ENCODE peak calls at places on chromosomes 5 and 9, in seven cellular contexts. F, Y, W, D, L, B and U are unnamed samples.

GRCh38 chr9:73916016-73916673 is 581.0 kb upstream of the RORB start:
- DNase-seq in F (no peak), L (no peak), W (no peak), D (no peak), B (no peak), Y (no peak), U (no peak)

GRCh38 chr5:20166496-20166895 is 178.5 kb upstream of the CDH18 start:
- DNase-seq in F (no peak), D (no peak), Y (no peak), W (no peak), L (no peak), B (no peak), U (no peak)

GRCh38 chr9:123127512-123128075 is 94.1 kb downstream of the GPR21 start:
- DNase-seq in F (no peak), Y (no peak), B (no peak), W (no peak), L (no peak), D (no peak), U (no peak)

GRCh38 chr5:72379936-72380335 is 59.8 kb downstream of the PTCD2 start:
- DNase-seq in W (no peak), F (no peak), Y (no peak), B (no peak), D (no peak), L (no peak), U (peak; percentile 52)

GRCh38 chr9:109453210-109453842 is 44.8 kb downstream of the PTPN3 start:
- DNase-seq in D (peak; percentile 48), B (peak; percentile 54), W (peak; percentile 56), F (no peak), Y (no peak), L (no peak), U (peak; percentile 81)

GRCh38 chr5:72314571-72315172 is 5.4 kb downstream of the MRPS27 start:
- DNase-seq in L (no peak), B (peak; percentile 76), D (peak; percentile 52), F (peak; percentile 57), W (peak; percentile 71), Y (no peak), U (peak; percentile 82)

GRCh38 chr9:114382951-114383865 is 4.6 kb downstream of the AKNA start:
- DNase-seq in Y (peak; percentile 48), D (no peak), B (no peak), F (peak; percentile 55), W (no peak), L (peak; percentile 83), U (peak; percentile 50)

GRCh38 chr5:59786271-59786805 is 107.2 kb downstream of the PDE4D start:
- DNase-seq in W (no peak), B (peak; percentile 60), F (no peak), D (no peak), Y (no peak), L (no peak), U (peak; percentile 27)

GRCh38 chr9:88533951-88534455 is 975 bp upstream of the NXNL2 start:
- DNase-seq in Y (peak; percentile 17), D (peak; percentile 43), W (peak; percentile 30), B (peak; percentile 19), L (peak; percentile 72), F (peak; percentile 33), U (peak; percentile 57)

GRCh38 chr5:131679911-131680310 is 44.9 kb upstream of the RAPGEF6 start:
- DNase-seq in D (no peak), L (no peak), B (no peak), F (no peak), W (no peak), Y (no peak), U (peak; percentile 75)

GRCh38 chr9:92094655-92095054 is 20.6 kb downstream of the SPTLC1 start:
- DNase-seq in B (no peak), F (no peak), D (no peak), L (no peak), W (no peak), Y (no peak), U (peak; percentile 43)

GRCh38 chr9:125631391-125632085 is 75.5 kb downstream of the MAPKAP1 start:
- DNase-seq in F (no peak), D (peak; percentile 52), W (no peak), L (no peak), Y (peak; percentile 20), B (peak; percentile 73), U (peak; percentile 57)

GRCh38 chr5:171308453-171309275 is at the start of gene TLX3:
- DNase-seq in L (no peak), W (no peak), F (peak; percentile 43), Y (no peak), B (peak; percentile 11), D (no peak), U (peak; percentile 23)

GRCh38 chr9:109629615-109630014 is 131.5 kb upstream of the PTPN3 start:
- DNase-seq in B (no peak), F (no peak), Y (no peak), W (no peak), D (no peak), L (no peak), U (no peak)

GRCh38 chr5:43041669-43042175 is 1.6 kb upstream of the ANXA2R start:
- DNase-seq in F (peak; percentile 71), B (peak; percentile 89), W (peak; percentile 58), L (peak; percentile 80), D (peak; percentile 71), Y (peak; percentile 63), U (peak; percentile 94)

GRCh38 chr5:43043400-43043756 is 3.3 kb upstream of the ANXA2R start:
- DNase-seq in F (no peak), W (no peak), L (no peak), B (no peak), D (no peak), Y (no peak), U (no peak)

GRCh38 chr5:43042176-43042625 is 2.1 kb upstream of the ANXA2R start:
- DNase-seq in Y (peak; percentile 79), L (peak; percentile 89), D (peak; percentile 81), F (peak; percentile 68), B (no peak), W (peak; percentile 74), U (peak; percentile 69)

GRCh38 chr5:43044181-43044914 is 4.2 kb upstream of the ANXA2R start:
- DNase-seq in D (peak; percentile 45), B (peak; percentile 89), W (no peak), F (no peak), Y (no peak), L (no peak), U (peak; percentile 68)

GRCh38 chr5:43042626-43043399 is 2.7 kb upstream of the ANXA2R start:
- DNase-seq in Y (peak; percentile 69), L (peak; percentile 85), D (peak; percentile 82), W (peak; percentile 59), F (peak; percentile 80), B (peak; percentile 77), U (peak; percentile 70)
- TF ChIP-seq POLR2A in Y (peak; percentile 7), L (no peak), D (peak; percentile 48), W (no peak), F (no peak), B (no peak), U (no peak)

DNA sequence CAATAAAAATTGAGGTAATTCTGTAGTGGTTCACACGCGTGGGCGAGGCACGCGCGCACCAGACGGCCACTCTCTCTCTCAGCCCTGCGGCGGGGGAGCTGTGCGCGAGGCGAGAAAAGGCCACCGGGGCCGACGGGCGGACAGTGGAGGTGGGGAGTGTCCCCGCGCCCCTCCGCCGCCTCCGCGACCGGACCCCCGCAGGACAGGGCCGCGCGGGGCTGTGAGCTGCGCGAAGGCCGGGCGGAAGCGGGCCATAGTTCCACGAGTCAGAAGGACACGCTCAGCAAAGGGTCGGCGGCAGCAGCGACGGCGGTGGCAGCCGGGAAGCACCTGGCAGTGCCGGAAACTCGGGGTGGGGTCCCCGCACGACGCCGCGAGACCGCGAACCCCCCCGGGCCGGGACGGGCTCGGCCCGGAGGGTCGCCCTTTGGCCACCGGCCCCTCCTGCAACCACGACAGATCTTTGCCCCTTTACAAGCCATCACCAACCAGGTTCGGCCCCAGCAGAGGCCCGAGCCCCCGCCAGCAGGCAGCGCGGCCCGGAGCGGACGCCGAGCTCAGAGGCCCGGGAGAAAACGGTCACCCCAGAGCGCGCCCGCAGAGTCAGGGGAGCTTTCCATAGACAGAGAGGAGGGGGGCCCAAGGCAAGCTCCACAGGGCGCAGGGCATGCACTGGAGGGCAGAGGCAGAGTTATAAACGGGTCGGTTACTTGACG is 60.9 kb downstream of the ZNF354C start:
- DNase-seq in D (peak; percentile 6), L (no peak), B (no peak), W (peak; percentile 24), Y (no peak), F (peak; percentile 11), U (no peak)
- H3K9me3 ChIP-seq in D (no peaks in the 10 kb centered on the region), L (no peaks in the 10 kb centered on the region), B (peaks cover 2% of the 10 kb centered on the region), W (peaks cover 6% of the 10 kb centered on the region), Y (no peaks in the 10 kb centered on the region), F (no peaks in the 10 kb centered on the region), U (no peaks in the 10 kb centered on the region)

DNA sequence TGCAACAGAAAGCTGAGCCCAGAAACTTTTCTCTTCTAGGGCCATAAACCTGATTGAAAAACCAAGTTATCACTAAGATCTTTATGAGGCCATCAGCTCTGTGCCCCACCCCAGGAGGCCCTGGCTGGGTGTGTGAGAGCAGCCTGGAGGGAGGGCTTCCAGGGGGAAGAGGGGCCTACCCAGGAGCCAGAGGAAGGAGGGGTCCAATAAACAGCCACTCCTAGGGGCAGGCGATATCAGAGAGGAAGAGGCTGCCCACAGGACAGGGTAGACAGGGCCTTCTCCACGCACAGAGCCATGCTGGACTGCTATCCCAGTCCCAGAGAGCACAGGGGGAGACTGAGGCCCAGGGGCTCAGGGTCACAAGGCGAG is 4.5 kb upstream of the CDX1 start:
- DNase-seq in W (no peak), B (no peak), D (no peak), L (no peak), Y (peak; percentile 88), F (no peak), U (no peak)
- TF ChIP-seq POLR2A in W (no peak), B (no peak), D (no peak), L (no peak), Y (peak; percentile 81), F (no peak), U (no peak)

GRCh38 chr9:94198414-94198813 is 60.7 kb upstream of the ZNF169 start:
- DNase-seq in W (no peak), B (no peak), D (no peak), L (no peak), F (no peak), Y (no peak), U (no peak)
- H3K9me3 ChIP-seq in W (no peaks in the 10 kb centered on the region), B (no peaks in the 10 kb centered on the region), D (no peaks in the 10 kb centered on the region), L (peaks cover 10% of the 10 kb centered on the region), F (no peaks in the 10 kb centered on the region), Y (peaks cover 1% of the 10 kb centered on the region), U (peaks cover 5% of the 10 kb centered on the region)